ENCODE peak calls at places on chromosomes 13 and 19, in five cellular contexts. One of them, this sample, is unnamed.

GRCh38 chr19:23075031-23075733 is 41.6 kb upstream of the ZNF730 start:
- DNase-seq in pancreas: peak; percentile 20
- DNase-seq in brain microvascular endothelial cell: peak; percentile 60
- DNase-seq in spleen: peak; percentile 71
- DNase-seq in adrenal gland: peak; percentile 19
- DNase-seq in this sample: peak; percentile 57

GRCh38 chr13:46469064-46469463 is 82.0 kb upstream of the RUBCNL start:
- DNase-seq in pancreas: no peak
- DNase-seq in brain microvascular endothelial cell: no peak
- DNase-seq in spleen: no peak
- DNase-seq in adrenal gland: no peak
- DNase-seq in this sample: peak; percentile 82

GRCh38 chr19:15433519-15434069 is 14.8 kb upstream of the AKAP8L start:
- DNase-seq in pancreas: no peak
- DNase-seq in brain microvascular endothelial cell: no peak
- DNase-seq in spleen: peak; percentile 78
- DNase-seq in adrenal gland: no peak
- DNase-seq in this sample: no peak

GRCh38 chr19:18541992-18542935 is 1.1 kb downstream of the FKBP8 start:
- DNase-seq in pancreas: no peak
- DNase-seq in brain microvascular endothelial cell: no peak
- DNase-seq in spleen: no peak
- DNase-seq in adrenal gland: no peak
- DNase-seq in this sample: no peak

GRCh38 chr13:73335938-73336337 is 277.1 kb downstream of the KLF5 start:
- DNase-seq in pancreas: no peak
- DNase-seq in brain microvascular endothelial cell: no peak
- DNase-seq in spleen: no peak
- DNase-seq in adrenal gland: no peak
- DNase-seq in this sample: no peak

GRCh38 chr13:35769812-35770211 is 293.3 kb upstream of the MAB21L1 start:
- DNase-seq in pancreas: no peak
- DNase-seq in brain microvascular endothelial cell: no peak
- DNase-seq in spleen: no peak
- DNase-seq in adrenal gland: no peak
- DNase-seq in this sample: no peak

GRCh38 chr13:82772802-82773201 is 1109.5 kb downstream of the SLITRK1 start:
- DNase-seq in pancreas: no peak
- DNase-seq in brain microvascular endothelial cell: no peak
- DNase-seq in spleen: no peak
- DNase-seq in adrenal gland: no peak
- DNase-seq in this sample: no peak

GRCh38 chr13:111383591-111384440 is 63.4 kb downstream of the TEX29 start:
- DNase-seq in pancreas: no peak
- DNase-seq in brain microvascular endothelial cell: no peak
- DNase-seq in spleen: peak; percentile 58
- DNase-seq in adrenal gland: no peak
- DNase-seq in this sample: no peak

GRCh38 chr13:70310720-70311119 is 202.5 kb upstream of the KLHL1 start:
- DNase-seq in pancreas: no peak
- DNase-seq in brain microvascular endothelial cell: peak; percentile 63
- DNase-seq in spleen: no peak
- DNase-seq in adrenal gland: no peak
- DNase-seq in this sample: peak; percentile 53

GRCh38 chr13:100513987-100514670 is 74.5 kb downstream of the GGACT start:
- DNase-seq in pancreas: no peak
- DNase-seq in brain microvascular endothelial cell: no peak
- DNase-seq in spleen: no peak
- DNase-seq in adrenal gland: no peak
- DNase-seq in this sample: peak; percentile 33

GRCh38 chr13:101398191-101398590 is 18.1 kb downstream of the NALCN start:
- DNase-seq in pancreas: no peak
- DNase-seq in brain microvascular endothelial cell: peak; percentile 39
- DNase-seq in spleen: no peak
- DNase-seq in adrenal gland: no peak
- DNase-seq in this sample: no peak

GRCh38 chr19:17952041-17952976 is 14.6 kb upstream of the KCNN1 start:
- DNase-seq in pancreas: no peak
- DNase-seq in brain microvascular endothelial cell: no peak
- DNase-seq in spleen: no peak
- DNase-seq in adrenal gland: no peak
- DNase-seq in this sample: no peak

GRCh38 chr13:96417956-96418355 is 328.0 kb downstream of the HS6ST3 start:
- DNase-seq in pancreas: no peak
- DNase-seq in brain microvascular endothelial cell: no peak
- DNase-seq in spleen: no peak
- DNase-seq in adrenal gland: no peak
- DNase-seq in this sample: no peak

GRCh38 chr13:102227696-102228095 is 174.2 kb downstream of the FGF14 start:
- DNase-seq in pancreas: no peak
- DNase-seq in brain microvascular endothelial cell: no peak
- DNase-seq in spleen: no peak
- DNase-seq in adrenal gland: no peak
- DNase-seq in this sample: no peak

GRCh38 chr13:92716749-92717148 is 509.9 kb upstream of the GPC6 start:
- DNase-seq in pancreas: no peak
- DNase-seq in brain microvascular endothelial cell: peak; percentile 1
- DNase-seq in spleen: no peak
- DNase-seq in adrenal gland: no peak
- DNase-seq in this sample: no peak

GRCh38 chr13:41942462-41943094 is 18.3 kb downstream of the VWA8 start:
- DNase-seq in pancreas: no peak
- DNase-seq in brain microvascular endothelial cell: peak; percentile 63
- DNase-seq in spleen: no peak
- DNase-seq in adrenal gland: no peak
- DNase-seq in this sample: peak; percentile 18

GRCh38 chr19:14475251-14476073 is at the start of gene PTGER1:
- DNase-seq in pancreas: no peak
- DNase-seq in brain microvascular endothelial cell: no peak
- DNase-seq in spleen: no peak
- DNase-seq in adrenal gland: no peak
- DNase-seq in this sample: no peak

GRCh38 chr19:19539738-19540703 is 2.0 kb downstream of the CILP2 start:
- DNase-seq in pancreas: peak; percentile 67
- DNase-seq in brain microvascular endothelial cell: peak; percentile 56
- DNase-seq in spleen: peak; percentile 92
- DNase-seq in adrenal gland: peak; percentile 36
- DNase-seq in this sample: no peak

GRCh38 chr13:80973721-80974120 is 632.8 kb upstream of the SPRY2 start:
- DNase-seq in pancreas: no peak
- DNase-seq in brain microvascular endothelial cell: no peak
- DNase-seq in spleen: no peak
- DNase-seq in adrenal gland: no peak
- DNase-seq in this sample: no peak

GRCh38 chr19:13029893-13030292 is 34.6 kb downstream of the NFIX start:
- DNase-seq in pancreas: no peak
- DNase-seq in brain microvascular endothelial cell: no peak
- DNase-seq in spleen: no peak
- DNase-seq in adrenal gland: no peak
- DNase-seq in this sample: no peak

GRCh38 chr13:31209819-31210209 is 10.0 kb downstream of the B3GLCT start:
- DNase-seq in pancreas: no peak
- DNase-seq in brain microvascular endothelial cell: no peak
- DNase-seq in spleen: no peak
- DNase-seq in adrenal gland: no peak
- DNase-seq in this sample: no peak

GRCh38 chr19:17281391-17282304 is at the start of gene ANKLE1:
- DNase-seq in pancreas: no peak
- DNase-seq in brain microvascular endothelial cell: no peak
- DNase-seq in spleen: peak; percentile 89
- DNase-seq in adrenal gland: no peak
- DNase-seq in this sample: no peak

GRCh38 chr13:46593403-46593802 is 40.4 kb downstream of the LRCH1 start:
- DNase-seq in pancreas: no peak
- DNase-seq in brain microvascular endothelial cell: no peak
- DNase-seq in spleen: no peak
- DNase-seq in adrenal gland: no peak
- DNase-seq in this sample: no peak

GRCh38 chr13:102195566-102196462 is 206.0 kb downstream of the FGF14 start:
- DNase-seq in pancreas: no peak
- DNase-seq in brain microvascular endothelial cell: no peak
- DNase-seq in spleen: no peak
- DNase-seq in adrenal gland: no peak
- DNase-seq in this sample: no peak

GRCh38 chr13:107518292-107518691 is 697.0 kb downstream of the LIG4 start:
- DNase-seq in pancreas: no peak
- DNase-seq in brain microvascular endothelial cell: no peak
- DNase-seq in spleen: no peak
- DNase-seq in adrenal gland: no peak
- DNase-seq in this sample: peak; percentile 13

GRCh38 chr13:97478247-97478646 is 44.3 kb downstream of the RAP2A start:
- DNase-seq in pancreas: no peak
- DNase-seq in brain microvascular endothelial cell: no peak
- DNase-seq in spleen: no peak
- DNase-seq in adrenal gland: no peak
- DNase-seq in this sample: no peak

GRCh38 chr19:24048261-24048660 is 38.7 kb upstream of the ZNF254 start:
- DNase-seq in pancreas: no peak
- DNase-seq in brain microvascular endothelial cell: no peak
- DNase-seq in spleen: no peak
- DNase-seq in adrenal gland: no peak
- DNase-seq in this sample: no peak

GRCh38 chr19:22935151-22935550 is 67.8 kb downstream of the ZNF728 start:
- DNase-seq in pancreas: no peak
- DNase-seq in brain microvascular endothelial cell: no peak
- DNase-seq in spleen: no peak
- DNase-seq in adrenal gland: no peak
- DNase-seq in this sample: no peak

GRCh38 chr19:18020212-18021067 is 12.5 kb downstream of the ARRDC2 start:
- DNase-seq in pancreas: peak; percentile 89
- DNase-seq in brain microvascular endothelial cell: peak; percentile 61
- DNase-seq in spleen: peak; percentile 86
- DNase-seq in adrenal gland: peak; percentile 77
- DNase-seq in this sample: no peak

GRCh38 chr19:6890938-6891337 is 3.6 kb downstream of the ADGRE1 start:
- DNase-seq in pancreas: no peak
- DNase-seq in brain microvascular endothelial cell: no peak
- DNase-seq in spleen: no peak
- DNase-seq in adrenal gland: no peak
- DNase-seq in this sample: no peak

GRCh38 chr13:44306401-44307192 is 67.0 kb upstream of the SERP2 start:
- DNase-seq in pancreas: no peak
- DNase-seq in brain microvascular endothelial cell: peak; percentile 97
- DNase-seq in spleen: no peak
- DNase-seq in adrenal gland: peak; percentile 83
- DNase-seq in this sample: no peak

GRCh38 chr13:76993021-76993420 is 1.1 kb downstream of the CLN5 start:
- DNase-seq in pancreas: no peak
- DNase-seq in brain microvascular endothelial cell: no peak
- DNase-seq in spleen: no peak
- DNase-seq in adrenal gland: no peak
- DNase-seq in this sample: no peak

GRCh38 chr13:43388282-43389034 is 365.1 kb downstream of the DNAJC15 start:
- DNase-seq in pancreas: peak; percentile 32
- DNase-seq in brain microvascular endothelial cell: no peak
- DNase-seq in spleen: no peak
- DNase-seq in adrenal gland: no peak
- DNase-seq in this sample: peak; percentile 19

GRCh38 chr19:16394681-16395375 is 70.2 kb downstream of the KLF2 start:
- DNase-seq in pancreas: no peak
- DNase-seq in brain microvascular endothelial cell: no peak
- DNase-seq in spleen: no peak
- DNase-seq in adrenal gland: no peak
- DNase-seq in this sample: no peak

GRCh38 chr13:30169442-30169841 is 137.9 kb downstream of the KATNAL1 start:
- DNase-seq in pancreas: no peak
- DNase-seq in brain microvascular endothelial cell: no peak
- DNase-seq in spleen: no peak
- DNase-seq in adrenal gland: no peak
- DNase-seq in this sample: no peak

GRCh38 chr19:42254083-42254849 is 662 bp downstream of the ERF start:
- DNase-seq in pancreas: peak; percentile 81
- DNase-seq in brain microvascular endothelial cell: no peak
- DNase-seq in spleen: peak; percentile 95
- DNase-seq in adrenal gland: peak; percentile 80
- DNase-seq in this sample: no peak
- TF ChIP-seq CTCF in pancreas: no peak
- TF ChIP-seq CTCF in brain microvascular endothelial cell: no peak
- TF ChIP-seq CTCF in spleen: no peak
- TF ChIP-seq CTCF in adrenal gland: no peak
- TF ChIP-seq CTCF in this sample: no peak

DNA sequence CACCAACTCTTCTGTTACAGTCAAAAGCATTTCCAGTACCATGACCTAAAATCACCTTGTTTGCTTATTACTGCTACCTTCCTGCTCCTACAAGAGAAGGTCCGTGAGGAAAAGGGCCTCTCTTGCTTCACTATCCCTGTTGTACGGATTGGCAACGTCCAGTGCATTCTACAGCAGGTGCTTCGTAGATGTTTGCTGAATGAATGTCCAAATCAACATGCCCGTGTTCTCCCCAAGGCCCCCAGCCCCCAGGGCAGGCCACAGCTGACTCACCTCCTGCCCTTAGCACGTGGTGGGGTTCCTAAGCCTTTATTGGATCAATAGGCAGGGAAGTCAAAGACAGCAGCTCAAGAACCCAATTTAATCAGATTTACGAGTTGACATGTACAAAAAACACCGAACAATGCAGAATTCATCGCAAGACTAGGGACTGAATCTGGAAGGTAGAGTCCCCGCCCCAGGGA is 5.5 kb upstream of the NAPA start:
- DNase-seq in pancreas: no peak
- DNase-seq in brain microvascular endothelial cell: no peak
- DNase-seq in spleen: no peak
- DNase-seq in adrenal gland: no peak
- DNase-seq in this sample: no peak
- TF ChIP-seq CTCF in pancreas: no peak
- TF ChIP-seq CTCF in brain microvascular endothelial cell: no peak
- TF ChIP-seq CTCF in spleen: no peak
- TF ChIP-seq CTCF in adrenal gland: no peak
- TF ChIP-seq CTCF in this sample: no peak

DNA sequence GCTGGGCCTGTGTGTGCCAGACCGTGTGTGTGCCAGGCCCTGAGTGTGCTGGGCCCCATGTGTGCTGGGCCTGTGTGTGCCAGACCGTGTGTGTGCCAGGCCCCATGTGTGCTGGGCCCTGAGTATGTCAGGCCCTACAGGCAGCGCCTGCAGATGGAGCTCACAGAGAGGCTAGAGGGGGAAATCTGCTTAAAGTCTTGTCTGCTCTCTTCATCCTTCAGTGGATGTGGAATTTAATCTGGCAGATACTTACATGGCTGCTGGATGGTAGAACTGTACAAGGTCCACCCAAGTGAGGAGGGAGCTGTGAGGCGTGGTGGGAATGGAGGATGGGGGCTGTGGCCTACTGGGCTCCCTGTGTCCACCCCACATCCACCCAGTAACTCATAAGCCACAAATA is 53.7 kb downstream of the C13orf46 start:
- DNase-seq in pancreas: no peak
- DNase-seq in brain microvascular endothelial cell: no peak
- DNase-seq in spleen: no peak
- DNase-seq in adrenal gland: no peak
- DNase-seq in this sample: no peak
- TF ChIP-seq CTCF in pancreas: no peak
- TF ChIP-seq CTCF in brain microvascular endothelial cell: no peak
- TF ChIP-seq CTCF in spleen: no peak
- TF ChIP-seq CTCF in adrenal gland: no peak
- TF ChIP-seq CTCF in this sample: no peak

GRCh38 chr19:2391118-2391725 is 31.2 kb downstream of the TMPRSS9 start:
- DNase-seq in pancreas: no peak
- DNase-seq in brain microvascular endothelial cell: peak; percentile 58
- DNase-seq in spleen: no peak
- DNase-seq in adrenal gland: no peak
- DNase-seq in this sample: peak; percentile 45
- TF ChIP-seq CTCF in pancreas: peak; percentile 50
- TF ChIP-seq CTCF in brain microvascular endothelial cell: peak; percentile 85
- TF ChIP-seq CTCF in spleen: peak; percentile 84
- TF ChIP-seq CTCF in adrenal gland: peak; percentile 91
- TF ChIP-seq CTCF in this sample: peak; percentile 68

GRCh38 chr19:33610588-33610987 is 11.2 kb upstream of the CHST8 start:
- DNase-seq in pancreas: no peak
- DNase-seq in brain microvascular endothelial cell: no peak
- DNase-seq in spleen: no peak
- DNase-seq in adrenal gland: no peak
- DNase-seq in this sample: no peak
- TF ChIP-seq CTCF in pancreas: no peak
- TF ChIP-seq CTCF in brain microvascular endothelial cell: no peak
- TF ChIP-seq CTCF in spleen: no peak
- TF ChIP-seq CTCF in adrenal gland: no peak
- TF ChIP-seq CTCF in this sample: no peak